ENCODE peak calls at places on chromosome 18, in five cellular contexts. C is heart left ventricle, O is spleen, X is Peyer's patch, E is tibial nerve. B is an unnamed sample.

GRCh38 chr18:57741273-57741672 is 61.8 kb downstream of the ATP8B1 start:
- DNase-seq in E (no peak), X (no peak), C (no peak), O (no peak), B (no peak)

GRCh38 chr18:13374468-13375301 is 156.1 kb downstream of the LDLRAD4 start:
- DNase-seq in X (no peak), O (no peak), C (no peak), E (no peak), B (peak)

GRCh38 chr18:27861539-27861938 is 315.4 kb downstream of the CDH2 start:
- DNase-seq in C (peak), O (no peak), X (no peak), E (no peak), B (no peak)

GRCh38 chr18:22936515-22936914 is 3.4 kb downstream of the RBBP8 start:
- DNase-seq in X (no peak), E (no peak), O (no peak), C (no peak), B (no peak)

GRCh38 chr18:58229162-58229561 is 185.1 kb downstream of the NEDD4L start:
- DNase-seq in C (no peak), O (no peak), X (no peak), E (no peak), B (peak)

GRCh38 chr18:50857694-50858093 is 21.2 kb upstream of the ME2 start:
- DNase-seq in C (no peak), E (no peak), X (no peak), O (no peak), B (no peak)

GRCh38 chr18:27825735-27826477 is 351.0 kb downstream of the CDH2 start:
- DNase-seq in X (no peak), E (no peak), C (no peak), O (no peak), B (no peak)

GRCh38 chr18:58520964-58521363 is 107.9 kb downstream of the ALPK2 start:
- DNase-seq in C (no peak), E (no peak), O (no peak), X (no peak), B (no peak)

GRCh38 chr18:76764296-76764901 is 58.0 kb upstream of the ZNF236 start:
- DNase-seq in E (no peak), O (no peak), C (no peak), X (no peak), B (no peak)

GRCh38 chr18:26383454-26384270 is 157.4 kb downstream of the TAF4B start:
- DNase-seq in O (no peak), C (no peak), E (no peak), X (no peak), B (no peak)

GRCh38 chr18:3086865-3087264 is 73.9 kb upstream of the LPIN2 start:
- DNase-seq in X (no peak), C (no peak), E (no peak), O (no peak), B (peak)

GRCh38 chr18:67815280-67815679 is 298.8 kb upstream of the DSEL start:
- DNase-seq in E (no peak), X (no peak), O (no peak), C (no peak), B (no peak)

GRCh38 chr18:2223394-2223793 is 347.9 kb downstream of the METTL4 start:
- DNase-seq in C (no peak), E (no peak), O (no peak), X (no peak), B (no peak)

GRCh38 chr18:11666176-11666575 is 22.9 kb upstream of the GNAL start:
- DNase-seq in X (no peak), O (no peak), C (no peak), E (no peak), B (peak)

GRCh38 chr18:46567196-46567595 is 89.8 kb downstream of the LOXHD1 start:
- DNase-seq in E (no peak), X (no peak), C (no peak), O (no peak), B (peak)

GRCh38 chr18:46563317-46563716 is 93.7 kb downstream of the LOXHD1 start:
- DNase-seq in C (no peak), O (no peak), X (no peak), E (no peak), B (no peak)

GRCh38 chr18:46569211-46569610 is 87.8 kb downstream of the LOXHD1 start:
- DNase-seq in X (no peak), C (no peak), O (no peak), E (no peak), B (peak)

GRCh38 chr18:46562674-46563192 is 94.3 kb downstream of the LOXHD1 start:
- DNase-seq in C (no peak), E (no peak), O (no peak), X (no peak), B (no peak)

GRCh38 chr18:46566111-46566510 is 90.9 kb downstream of the LOXHD1 start:
- DNase-seq in E (no peak), O (no peak), X (no peak), C (no peak), B (peak)
- H3K27ac ChIP-seq in E (no peak), O (no peak), X (no peak), C (no peak), B (no peak)

GRCh38 chr18:6479699-6480098 is 65.0 kb upstream of the L3MBTL4 start:
- DNase-seq in X (no peak), E (no peak), C (no peak), O (no peak), B (no peak)
- TF ChIP-seq POLR2A in X (no peak), E (no peak), C (no peak), O (no peak), B (no peak)

DNA sequence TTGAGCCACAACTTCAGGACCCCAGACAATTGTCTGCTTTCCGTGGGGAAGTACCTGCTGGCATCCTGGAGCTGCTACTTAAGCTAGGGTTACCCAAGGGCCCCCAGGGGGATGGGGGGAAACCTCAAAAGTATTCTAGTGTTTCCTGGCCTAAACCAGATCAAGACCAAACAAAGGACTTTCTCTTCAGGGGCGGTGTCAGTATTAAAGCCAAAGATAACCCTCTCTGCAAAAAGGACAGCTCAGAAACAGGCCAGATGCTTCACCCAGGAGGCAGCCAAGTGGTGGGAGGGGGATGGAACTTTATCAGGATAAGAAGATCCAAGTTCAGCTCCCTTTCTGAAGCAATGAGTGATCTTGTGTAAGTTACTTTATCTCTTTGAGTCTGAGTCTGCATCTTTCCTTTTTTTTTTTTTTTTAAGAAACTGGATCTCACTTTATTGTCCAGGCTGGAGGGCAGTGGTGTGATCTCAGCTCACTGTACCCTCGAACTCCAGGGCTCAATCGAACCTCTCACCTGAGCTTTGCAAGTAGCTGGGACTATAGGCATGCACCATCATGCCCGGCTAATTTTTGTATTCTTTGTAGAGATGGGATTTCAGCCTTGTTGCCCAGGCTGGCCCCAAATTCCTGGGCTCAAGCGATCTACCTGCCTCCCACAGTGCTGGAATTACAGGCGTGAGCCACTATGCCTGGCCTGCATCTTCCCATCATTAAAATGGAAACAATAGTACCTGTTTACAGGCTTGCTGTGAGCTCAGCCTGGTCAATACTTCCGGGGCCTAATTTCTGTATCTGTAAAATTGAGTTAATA is 151.8 kb upstream of the PTPRM start:
- DNase-seq in O (no peak), C (peak), X (no peak), E (peak), B (no peak)
- H3K27ac ChIP-seq in O (no peak), C (no peak), X (no peak), E (no peak), B (peak)

DNA sequence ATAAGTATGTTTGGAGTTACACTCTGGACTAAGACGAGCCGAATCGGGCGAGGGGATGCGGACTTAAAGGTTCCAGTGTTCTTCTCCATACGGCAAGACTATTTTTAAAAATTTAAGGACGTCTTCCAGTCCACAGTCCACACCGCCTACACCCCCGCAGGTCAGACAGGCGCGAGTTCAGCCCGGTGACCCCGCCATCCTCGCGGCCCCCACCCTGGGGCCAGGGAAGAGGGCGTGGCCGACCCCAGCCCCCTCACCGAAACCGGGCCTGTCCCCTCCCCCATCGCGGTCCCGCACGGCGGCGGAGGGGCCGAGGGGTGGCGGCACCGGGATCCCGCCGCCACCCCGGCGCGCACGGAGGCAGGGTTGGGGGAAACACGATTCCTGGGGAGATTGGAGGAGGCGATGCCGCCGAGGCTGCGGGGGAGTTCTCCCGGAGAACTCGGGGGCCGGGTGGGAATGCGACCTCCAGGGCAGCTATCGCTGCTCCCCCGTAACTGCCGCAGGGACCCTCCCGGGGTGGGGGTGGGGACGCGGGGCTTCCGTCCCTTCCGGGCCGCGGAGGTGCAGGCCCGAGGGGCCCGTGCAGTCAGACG is 24.6 kb upstream of the SMAD7 start:
- DNase-seq in E (no peak), X (no peak), O (no peak), C (no peak), B (no peak)
- TF ChIP-seq POLR2A in E (no peak), X (no peak), O (no peak), C (no peak), B (no peak)

GRCh38 chr18:62018034-62018760 is 125.4 kb upstream of the RNF152 start:
- DNase-seq in O (no peak), E (peak), X (no peak), C (peak), B (no peak)

GRCh38 chr18:62017618-62018017 is 124.8 kb upstream of the RNF152 start:
- DNase-seq in O (no peak), C (no peak), X (no peak), E (no peak), B (no peak)

DNA sequence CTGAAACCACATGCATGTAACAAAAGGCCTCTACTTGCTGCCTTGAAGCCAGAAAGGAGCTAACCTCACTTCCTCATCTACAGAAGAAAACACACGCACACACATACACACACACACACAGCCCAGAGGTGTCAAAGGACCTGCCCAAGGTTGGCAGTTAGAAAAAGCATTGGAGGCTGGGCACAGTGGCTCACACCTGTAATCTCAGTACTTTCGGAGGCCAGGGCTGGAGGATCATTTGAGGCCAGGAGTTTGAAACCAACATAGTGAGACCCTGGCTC is 125.9 kb upstream of the RNF152 start:
- DNase-seq in E (no peak), C (no peak), X (no peak), O (no peak), B (no peak)
- H3K27ac ChIP-seq in E (no peak), C (no peak), X (no peak), O (no peak), B (no peak)

DNA sequence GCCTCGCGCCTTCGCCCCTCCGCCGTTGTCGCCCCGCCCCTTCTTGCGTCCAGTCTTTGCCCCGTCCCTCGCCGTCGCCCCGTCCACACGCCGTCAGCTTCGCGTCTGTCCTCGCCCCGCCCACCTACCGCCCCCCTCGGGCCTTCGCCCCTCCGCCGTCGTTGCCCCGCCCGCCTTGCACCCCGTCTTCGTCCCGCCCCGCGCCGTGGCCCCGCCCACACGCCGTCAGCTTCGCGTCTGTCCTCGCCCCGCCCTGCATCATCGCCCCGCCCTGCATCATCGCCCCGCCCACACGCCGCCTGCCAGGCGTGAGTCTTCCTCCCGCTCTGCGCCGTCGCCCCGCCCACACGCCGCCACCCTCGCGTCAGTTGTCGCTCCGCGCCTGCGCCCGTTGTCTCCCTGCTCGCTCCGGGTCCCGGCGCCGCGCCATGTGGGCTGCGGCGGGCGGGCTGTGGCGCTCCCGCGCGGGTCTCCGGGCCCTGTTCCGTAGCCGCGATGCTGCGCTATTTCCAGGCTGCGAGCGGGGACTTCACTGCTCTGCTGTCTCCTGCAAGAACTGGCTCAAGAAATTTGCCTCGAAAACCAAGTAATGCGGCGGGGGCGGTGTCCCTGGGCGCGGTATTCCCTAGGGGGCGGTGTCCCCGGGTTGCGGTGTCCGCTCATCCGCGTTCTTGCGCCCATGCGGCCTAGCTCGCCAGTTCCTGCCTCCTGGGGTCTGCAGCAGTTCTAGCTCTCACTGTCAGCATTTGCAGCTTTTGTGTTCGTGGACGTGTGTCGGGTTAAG is at the start of gene RBFA:
- DNase-seq in C (peak), E (peak), O (peak), X (peak), B (peak)
- TF ChIP-seq POLR2A in C (no peak), E (peak), O (peak), X (peak), B (peak)

GRCh38 chr18:75008186-75008585 is 200.8 kb downstream of the PTGR3 start:
- DNase-seq in C (no peak), E (no peak), O (no peak), X (no peak), B (no peak)

GRCh38 chr18:75003089-75003488 is 205.8 kb downstream of the PTGR3 start:
- DNase-seq in X (no peak), C (no peak), O (no peak), E (no peak), B (no peak)

GRCh38 chr18:75005622-75006021 is 203.3 kb downstream of the PTGR3 start:
- DNase-seq in E (no peak), X (no peak), O (no peak), C (no peak), B (no peak)

GRCh38 chr18:75009296-75009695 is 199.6 kb downstream of the PTGR3 start:
- DNase-seq in X (no peak), C (no peak), O (no peak), E (no peak), B (no peak)

GRCh38 chr18:75003764-75004690 is 204.9 kb downstream of the PTGR3 start:
- DNase-seq in O (no peak), C (no peak), X (no peak), E (no peak), B (no peak)
- H3K27ac ChIP-seq in O (no peak), C (no peak), X (no peak), E (no peak), B (peak)

GRCh38 chr18:62522510-62523254 is at the start of gene ZCCHC2:
- DNase-seq in X (peak), E (peak), C (peak), O (peak), B (peak)
- TF ChIP-seq POLR2A in X (peak), E (peak), C (peak), O (peak), B (peak)